ENCODE peak calls at places on chromosomes 7 and 10, in seven cellular contexts. U is fibroblast of mammary gland; Z is cardiac muscle cell; E is brain microvascular endothelial cell; X is CD8-positive, alpha-beta T cell; D is Peyer's patch; B is dorsolateral prefrontal cortex. M is an unnamed sample.

GRCh38 chr10:22245567-22245966 is 27.8 kb upstream of the EBLN1 start:
- DNase-seq in X (no peak), U (peak), Z (peak), D (no peak), E (no peak), B (no peak), M (no peak)

GRCh38 chr10:48249763-48250351 is 24.6 kb downstream of the FRMPD2 start:
- DNase-seq in B (no peak), D (no peak), X (no peak), U (no peak), Z (no peak), E (no peak), M (no peak)

GRCh38 chr7:129169705-129170319 is 18.6 kb upstream of the SMO start:
- DNase-seq in B (no peak), Z (no peak), E (no peak), X (no peak), U (no peak), D (no peak), M (no peak)

GRCh38 chr10:21727452-21728168 is 193.6 kb downstream of the MLLT10 start:
- DNase-seq in X (no peak), D (no peak), E (peak), U (no peak), Z (peak), B (no peak), M (peak)

GRCh38 chr10:12720217-12720981 is 281.1 kb downstream of the CCDC3 start:
- DNase-seq in B (no peak), Z (peak), E (peak), D (peak), X (no peak), U (peak), M (peak)

GRCh38 chr10:33913194-33913593 is 578.7 kb upstream of the NRP1 start:
- DNase-seq in B (no peak), X (no peak), Z (no peak), D (no peak), E (no peak), U (peak), M (no peak)

GRCh38 chr10:59234814-59235429 is 58.5 kb downstream of the PHYHIPL start:
- DNase-seq in E (peak), B (no peak), U (peak), D (no peak), X (no peak), Z (peak), M (peak)

GRCh38 chr10:73908853-73909611 is 1.9 kb upstream of the PLAU start:
- DNase-seq in U (peak), B (no peak), D (no peak), X (no peak), E (peak), Z (peak), M (no peak)

GRCh38 chr7:157686285-157686894 is 349.6 kb downstream of the DNAJB6 start:
- DNase-seq in E (no peak), D (peak), X (no peak), U (no peak), B (no peak), Z (no peak), M (no peak)

GRCh38 chr7:16465469-16466086 is at the start of gene SOSTDC1:
- DNase-seq in E (no peak), B (no peak), U (peak), X (no peak), Z (no peak), D (no peak), M (no peak)

GRCh38 chr7:77867208-77867915 is 68.8 kb downstream of the PHTF2 start:
- DNase-seq in B (no peak), Z (peak), U (no peak), X (no peak), D (no peak), E (peak), M (no peak)

GRCh38 chr10:16964571-16965241 is 147.5 kb upstream of the RSU1 start:
- DNase-seq in B (no peak), Z (peak), E (no peak), U (no peak), D (no peak), X (no peak), M (no peak)

DNA sequence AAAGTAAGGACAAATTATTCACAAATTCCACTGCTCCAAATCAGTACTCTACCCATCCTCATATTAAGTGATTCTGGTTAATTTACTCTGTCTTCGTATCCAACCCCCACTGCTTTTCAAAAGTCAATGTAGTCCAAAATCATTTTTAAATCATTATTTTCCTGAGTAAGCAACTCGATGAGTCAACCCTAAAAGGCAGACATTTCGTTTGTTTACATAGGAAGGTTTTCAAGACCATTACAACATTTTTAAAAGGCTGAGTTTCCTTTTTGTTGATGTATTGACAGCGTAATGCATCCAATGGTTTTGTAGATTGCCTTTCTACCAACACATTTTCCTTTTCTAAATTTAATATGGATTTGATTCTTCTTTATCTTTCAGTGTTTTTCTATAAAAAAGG is 523.0 kb upstream of the ANKRD30A start:
- DNase-seq in U (peak), B (no peak), Z (peak), E (no peak), X (no peak), D (no peak), M (no peak)
- H3K4me3 ChIP-seq in U (no peak), B (no peak), Z (no peak), E (no peak), X (no peak), D (no peak), M (no peak)

DNA sequence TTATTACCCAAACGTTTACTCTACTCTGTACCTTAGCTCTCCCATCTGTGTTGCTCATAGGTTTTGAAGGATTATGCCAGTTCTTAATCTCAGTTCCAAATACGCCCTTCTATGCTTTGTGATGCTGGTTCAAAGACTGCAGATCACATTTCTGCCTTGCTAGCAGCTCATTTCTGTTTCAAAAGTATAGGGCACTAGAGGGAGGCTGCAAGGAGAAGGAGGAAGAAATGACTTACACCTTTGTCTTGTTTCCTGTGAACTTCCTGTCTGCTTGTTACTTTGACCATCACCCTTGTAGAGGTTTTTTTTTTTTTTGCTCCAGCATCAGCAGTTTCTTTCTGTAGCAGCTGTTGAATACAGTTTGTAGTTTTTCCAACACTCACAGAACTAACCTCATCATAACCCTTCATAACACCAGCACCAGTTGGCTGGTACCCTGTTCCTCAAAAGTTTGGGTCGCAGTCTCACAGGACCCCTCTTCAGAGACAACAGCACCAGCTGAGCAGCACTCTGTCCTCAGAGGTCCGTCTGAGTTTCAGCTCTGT is 16.5 kb downstream of the SLK start:
- DNase-seq in E (no peak), D (no peak), B (no peak), U (no peak), Z (no peak), X (no peak), M (peak)
- H3K4me3 ChIP-seq in E (no peak), D (no peak), B (no peak), U (no peak), Z (no peak), X (peak), M (no peak)

DNA sequence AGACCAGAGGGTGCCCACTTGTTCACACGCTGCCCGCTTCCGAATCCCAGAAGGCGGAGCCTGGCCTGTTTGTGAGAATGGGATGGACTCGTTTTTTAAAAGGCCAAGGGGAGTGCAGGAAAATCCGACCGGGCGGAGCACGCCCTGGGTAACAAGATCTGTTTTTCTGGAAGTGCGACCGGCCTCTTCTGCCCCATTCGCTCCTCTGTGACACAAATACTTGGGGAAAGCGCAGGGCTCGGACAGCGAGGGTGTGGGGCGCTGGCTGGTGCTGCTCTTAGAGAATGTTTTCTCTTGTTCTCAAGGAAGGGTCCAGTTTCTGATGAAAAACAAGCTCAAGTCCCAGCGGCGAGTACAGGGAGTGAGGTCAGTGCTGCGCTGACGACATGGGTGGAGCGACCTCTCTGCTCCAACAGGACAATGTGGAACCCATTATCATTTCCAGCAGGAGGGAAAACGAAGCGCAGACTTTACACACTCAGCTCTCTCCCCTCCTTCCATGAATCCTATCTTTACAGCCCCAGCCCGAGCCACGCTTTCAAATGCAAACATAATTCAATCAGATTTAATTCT is 1.3 kb downstream of the RADIL start:
- DNase-seq in Z (peak), U (peak), D (peak), X (no peak), E (peak), B (no peak), M (no peak)
- H3K4me3 ChIP-seq in Z (peak), U (peak), D (peak), X (no peak), E (peak), B (peak), M (peak)

GRCh38 chr10:44863344-44864041 is 47.6 kb upstream of the TMEM72 start:
- DNase-seq in D (no peak), U (peak), E (no peak), B (no peak), Z (no peak), X (no peak), M (peak)
- H3K4me3 ChIP-seq in D (no peak), U (no peak), E (no peak), B (no peak), Z (no peak), X (no peak), M (no peak)

GRCh38 chr10:89392974-89393373 is 551 bp downstream of the IFIT1 start:
- DNase-seq in D (no peak), B (no peak), Z (peak), X (no peak), E (peak), U (peak), M (peak)
- H3K4me3 ChIP-seq in D (peak), B (peak), Z (peak), X (peak), E (peak), U (peak), M (peak)

M was measured in Jurkat, Clone E6-1.